ENCODE peak calls at places on chromosomes 16 and 17, in nine cellular contexts. G is prostate gland, N is spleen, X is heart right ventricle, U is HCT116, P is adrenal gland, W is left ventricle myocardium inferior, Y is A673, B is breast epithelium. T is an unnamed sample. For H3K36me3, the result is how much of the 10 kb centered on the place peaks cover.

GRCh38 chr17:55672585-55673501 is 49.8 kb downstream of the TMEM100 start:
- DNase-seq in Y (peak), B (no peak), G (no peak), N (no peak), U (no peak), W (no peak), X (no peak), P (peak), T (no peak)

GRCh38 chr17:73003487-73003886 is 89.0 kb downstream of the SLC39A11 start:
- DNase-seq in B (peak), Y (no peak), G (no peak), P (no peak), X (no peak), N (no peak), U (peak), W (no peak), T (no peak)

GRCh38 chr16:83935005-83935857 is 17.8 kb upstream of the OSGIN1 start:
- DNase-seq in N (no peak), X (no peak), B (no peak), Y (no peak), W (no peak), U (no peak), G (no peak), P (no peak), T (no peak)

GRCh38 chr16:85911531-85911930 is 12.6 kb downstream of the IRF8 start:
- DNase-seq in U (no peak), N (peak), G (no peak), X (no peak), B (no peak), W (no peak), Y (no peak), P (no peak), T (no peak)

GRCh38 chr17:9360610-9361571 is 214.7 kb downstream of the STX8 start:
- DNase-seq in B (no peak), N (no peak), G (no peak), Y (peak), X (peak), P (peak), W (no peak), U (no peak), T (no peak)

GRCh38 chr17:58455491-58455890 is 32.7 kb downstream of the HSF5 start:
- DNase-seq in B (no peak), P (no peak), W (no peak), N (no peak), G (no peak), Y (no peak), X (no peak), U (no peak), T (no peak)

GRCh38 chr16:35195864-35196216 is 1736.4 kb downstream of the TP53TG3F start:
- DNase-seq in Y (no peak), X (no peak), B (no peak), W (no peak), G (no peak), N (peak), P (no peak), U (no peak), T (no peak)

GRCh38 chr17:27206447-27206846 is 87.5 kb upstream of the WSB1 start:
- DNase-seq in G (no peak), P (no peak), Y (peak), X (no peak), W (no peak), U (peak), N (no peak), B (no peak), T (no peak)

GRCh38 chr16:12143776-12144175 is 167.2 kb downstream of the SNX29 start:
- DNase-seq in Y (no peak), B (no peak), X (no peak), N (peak), G (no peak), P (no peak), U (no peak), W (no peak), T (no peak)

GRCh38 chr16:71295950-71296349 is 6.7 kb upstream of the CMTR2 start:
- DNase-seq in X (no peak), W (no peak), Y (no peak), N (no peak), G (no peak), B (no peak), U (no peak), P (no peak), T (no peak)

GRCh38 chr16:3187798-3188674 is at the start of gene OR1F1:
- DNase-seq in N (peak), X (no peak), P (no peak), G (no peak), U (peak), Y (peak), W (no peak), B (no peak), T (no peak)
- H3K4me3 ChIP-seq in N (no peak), X (peak), P (no peak), G (no peak), U (no peak), Y (peak), W (peak), B (peak), T (peak)

DNA sequence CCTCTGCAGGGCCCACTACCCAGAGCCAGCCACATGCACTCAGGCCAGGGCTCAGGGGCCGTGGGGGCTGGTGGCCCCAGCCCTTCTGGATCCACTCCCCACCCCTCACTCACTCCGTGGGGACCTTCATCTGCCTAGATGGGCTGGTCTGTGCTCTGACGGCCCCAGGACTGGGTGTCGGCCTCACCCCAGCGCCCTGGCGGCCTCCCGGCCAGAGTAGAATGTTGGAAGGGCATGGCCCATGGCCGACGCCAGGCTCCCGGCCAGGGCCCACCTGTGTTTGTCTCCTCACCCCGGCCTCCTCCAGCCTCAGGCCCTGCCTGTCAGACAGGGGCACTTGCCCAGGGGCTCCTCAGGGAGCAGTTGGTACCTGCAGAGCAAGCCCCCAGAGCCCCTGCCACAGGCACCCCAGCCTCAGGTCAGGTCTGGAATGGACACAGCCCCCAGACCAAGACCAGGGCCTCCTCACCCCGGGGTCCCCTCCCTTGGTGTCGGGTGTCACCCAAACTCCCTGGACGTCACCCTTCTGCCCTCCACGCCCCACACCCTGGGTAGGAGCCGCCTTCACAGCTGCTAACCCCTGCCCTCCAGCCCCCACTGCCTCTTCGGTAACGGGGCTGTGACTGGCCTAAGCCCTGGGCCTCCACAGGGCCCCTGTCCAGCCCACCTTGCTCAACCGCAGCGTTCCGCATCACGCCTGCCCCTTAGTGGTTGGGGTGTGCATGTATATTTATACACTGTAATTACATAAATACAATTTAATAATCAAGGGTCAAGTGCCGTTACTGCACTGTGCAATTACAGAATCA is 3.0 kb upstream of the CDH15 start:
- DNase-seq in U (no peak), N (peak), G (no peak), W (no peak), X (no peak), B (no peak), P (no peak), Y (no peak), T (no peak)
- TF ChIP-seq CTCF in U (no peak), N (no peak), G (no peak), W (no peak), X (no peak), B (no peak), P (no peak), Y (peak), T (no peak)

DNA sequence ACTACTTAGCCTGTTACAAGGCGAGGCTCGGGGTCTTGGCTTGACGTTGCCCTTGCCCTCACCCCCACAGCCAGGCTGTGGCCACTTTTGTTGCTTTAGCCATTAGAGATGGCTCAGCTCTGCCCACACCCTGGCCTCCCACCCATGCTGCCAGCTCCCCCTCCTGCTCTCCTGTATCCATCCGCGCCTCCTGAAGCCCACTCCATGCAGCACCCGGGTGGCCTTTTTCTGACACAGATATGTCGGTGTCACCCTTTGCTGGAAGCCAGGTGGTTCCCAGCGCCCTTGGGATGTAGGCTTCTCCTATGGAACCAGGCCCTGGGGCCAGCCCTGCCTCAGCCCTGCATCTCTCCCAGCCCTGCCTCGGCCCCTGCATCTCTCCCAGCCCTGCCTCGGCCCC is 9.7 kb downstream of the TSC2 start:
- DNase-seq in Y (no peak), P (no peak), B (no peak), X (no peak), G (no peak), N (no peak), W (no peak), U (no peak), T (no peak)
- H3K36me3 ChIP-seq in Y (under half), P (under half), B (under half), X (under half), G (under half), N (half or more), W (half or more), U (under half), T (under half)

GRCh38 chr17:39001703-39002637 is 34.8 kb upstream of the FBXO47 start:
- DNase-seq in U (no peak), N (peak), P (peak), Y (peak), B (peak), W (peak), G (no peak), X (peak), T (peak)
- H3K4me3 ChIP-seq in U (no peak), N (no peak), P (no peak), Y (no peak), B (peak), W (peak), G (no peak), X (peak), T (no peak)

DNA sequence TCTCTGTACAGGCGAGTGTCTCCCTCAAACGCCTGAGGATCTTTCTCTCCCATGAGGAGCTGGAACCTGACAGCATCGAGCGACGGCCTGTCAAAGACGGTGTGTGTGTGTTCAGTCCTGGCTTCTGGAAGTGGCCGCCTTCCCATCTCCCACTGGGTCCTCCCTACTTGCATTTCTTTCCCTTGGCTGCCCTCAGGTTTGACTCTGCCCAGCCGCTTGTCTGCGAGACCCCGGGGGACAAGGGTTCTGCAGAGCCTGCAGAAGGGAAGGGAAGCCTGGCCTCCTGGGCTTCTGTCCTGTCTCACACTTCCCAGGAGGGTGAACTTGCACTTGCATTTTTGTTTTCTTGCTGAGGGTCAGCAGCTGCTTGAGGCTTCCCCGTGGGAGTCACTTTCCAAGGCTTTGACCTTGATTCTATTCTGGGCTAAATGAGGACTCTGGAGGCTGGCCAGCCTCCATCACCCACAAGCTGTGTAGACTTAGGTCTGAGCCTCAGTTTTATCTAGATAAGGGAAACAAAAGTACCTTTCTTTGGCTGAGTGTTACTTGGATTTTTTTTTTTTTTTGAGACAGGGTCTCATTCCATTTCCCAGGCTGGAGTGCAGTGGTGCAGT is 122.3 kb downstream of the ABCC1 start:
- DNase-seq in U (no peak), B (no peak), N (no peak), X (peak), G (no peak), Y (no peak), P (peak), W (peak), T (no peak)
- TF ChIP-seq CTCF in U (no peak), B (no peak), N (no peak), X (no peak), G (no peak), Y (no peak), P (no peak), W (no peak), T (no peak)

GRCh38 chr17:42817866-42818265 is 6.2 kb downstream of the BECN1 start:
- DNase-seq in W (no peak), N (no peak), Y (no peak), G (no peak), U (no peak), B (no peak), P (no peak), X (no peak), T (no peak)
- H3K36me3 ChIP-seq in W (half or more), N (half or more), Y (under half), G (under half), U (half or more), B (under half), P (under half), X (under half), T (half or more)

GRCh38 chr16:69772560-69773254 is 10.6 kb downstream of the WWP2 start:
- DNase-seq in U (no peak), B (no peak), Y (no peak), W (no peak), P (peak), X (no peak), G (no peak), N (no peak), T (no peak)
- H3K4me3 ChIP-seq in U (no peak), B (no peak), Y (no peak), W (no peak), P (no peak), X (peak), G (no peak), N (peak), T (no peak)